ENCODE peak calls at places on chromosomes 1 and 21, in four cellular contexts. One of them, this sample, is unnamed.

GRCh38 chr1:11560061-11560460 is 81.1 kb downstream of the DISP3 start:
- DNase-seq in K562: no peak
- DNase-seq in transverse colon: no peak
- DNase-seq in GM12892: no peak
- DNase-seq in this sample: no peak

GRCh38 chr1:182109780-182110179 is 48.3 kb upstream of the ZNF648 start:
- DNase-seq in K562: no peak
- DNase-seq in transverse colon: no peak
- DNase-seq in GM12892: no peak
- DNase-seq in this sample: no peak

GRCh38 chr1:31587720-31588423 is 11.6 kb downstream of the TINAGL1 start:
- DNase-seq in K562: peak
- DNase-seq in transverse colon: peak
- DNase-seq in GM12892: peak
- DNase-seq in this sample: peak

GRCh38 chr1:201888282-201889033 is at the start of gene SHISA4:
- DNase-seq in K562: peak
- DNase-seq in transverse colon: peak
- DNase-seq in GM12892: no peak
- DNase-seq in this sample: peak

GRCh38 chr1:192969091-192969490 is 90.1 kb downstream of the UCHL5 start:
- DNase-seq in K562: no peak
- DNase-seq in transverse colon: no peak
- DNase-seq in GM12892: no peak
- DNase-seq in this sample: no peak

GRCh38 chr1:230772457-230773395 is 25.5 kb downstream of the CAPN9 start:
- DNase-seq in K562: no peak
- DNase-seq in transverse colon: no peak
- DNase-seq in GM12892: no peak
- DNase-seq in this sample: no peak

GRCh38 chr1:186977266-186977957 is 148.7 kb downstream of the PLA2G4A start:
- DNase-seq in K562: no peak
- DNase-seq in transverse colon: no peak
- DNase-seq in GM12892: no peak
- DNase-seq in this sample: no peak

GRCh38 chr1:31939484-31940329 is 1.5 kb upstream of the PTP4A2 start:
- DNase-seq in K562: peak
- DNase-seq in transverse colon: peak
- DNase-seq in GM12892: peak
- DNase-seq in this sample: peak

GRCh38 chr1:2166254-2166653 is 28.3 kb downstream of the FAAP20 start:
- DNase-seq in K562: no peak
- DNase-seq in transverse colon: no peak
- DNase-seq in GM12892: no peak
- DNase-seq in this sample: no peak

GRCh38 chr1:11138952-11139351 is 39.3 kb upstream of the EXOSC10 start:
- DNase-seq in K562: no peak
- DNase-seq in transverse colon: no peak
- DNase-seq in GM12892: no peak
- DNase-seq in this sample: no peak

GRCh38 chr1:55695151-55695550 is 480.0 kb upstream of the USP24 start:
- DNase-seq in K562: no peak
- DNase-seq in transverse colon: no peak
- DNase-seq in GM12892: no peak
- DNase-seq in this sample: no peak

GRCh38 chr1:35174225-35174540 is 18.8 kb downstream of the SFPQ start:
- DNase-seq in K562: no peak
- DNase-seq in transverse colon: no peak
- DNase-seq in GM12892: no peak
- DNase-seq in this sample: no peak

GRCh38 chr21:14632359-14632758 is 86.2 kb upstream of the SAMSN1 start:
- DNase-seq in K562: no peak
- DNase-seq in transverse colon: no peak
- DNase-seq in GM12892: no peak
- DNase-seq in this sample: no peak

GRCh38 chr1:86018311-86018923 is 138.2 kb downstream of the COL24A1 start:
- DNase-seq in K562: peak
- DNase-seq in transverse colon: no peak
- DNase-seq in GM12892: no peak
- DNase-seq in this sample: peak

GRCh38 chr1:85308837-85309350 is 32.5 kb upstream of the BCL10 start:
- DNase-seq in K562: no peak
- DNase-seq in transverse colon: no peak
- DNase-seq in GM12892: no peak
- DNase-seq in this sample: no peak

GRCh38 chr1:45009956-45010854 is 919 bp downstream of the HECTD3 start:
- DNase-seq in K562: peak
- DNase-seq in transverse colon: peak
- DNase-seq in GM12892: no peak
- DNase-seq in this sample: peak
- TF ChIP-seq POLR2A in K562: no peak
- TF ChIP-seq POLR2A in transverse colon: no peak
- TF ChIP-seq POLR2A in GM12892: no peak
- TF ChIP-seq POLR2A in this sample: peak

GRCh38 chr1:27234054-27234882 is at the start of gene WDTC1:
- DNase-seq in K562: peak
- DNase-seq in transverse colon: peak
- DNase-seq in GM12892: peak
- DNase-seq in this sample: peak
- TF ChIP-seq POLR2A in K562: peak
- TF ChIP-seq POLR2A in transverse colon: peak
- TF ChIP-seq POLR2A in GM12892: peak
- TF ChIP-seq POLR2A in this sample: peak

GRCh38 chr1:77279929-77280328 is 1.9 kb upstream of the AK5 start:
- DNase-seq in K562: no peak
- DNase-seq in transverse colon: no peak
- DNase-seq in GM12892: no peak
- DNase-seq in this sample: no peak

GRCh38 chr1:77282187-77282865 is 507 bp downstream of the AK5 start:
- DNase-seq in K562: no peak
- DNase-seq in transverse colon: no peak
- DNase-seq in GM12892: peak
- DNase-seq in this sample: peak

GRCh38 chr1:77282866-77283539 is 1.2 kb downstream of the AK5 start:
- DNase-seq in K562: no peak
- DNase-seq in transverse colon: no peak
- DNase-seq in GM12892: no peak
- DNase-seq in this sample: peak

GRCh38 chr1:77280962-77281361 is 857 bp upstream of the AK5 start:
- DNase-seq in K562: no peak
- DNase-seq in transverse colon: no peak
- DNase-seq in GM12892: no peak
- DNase-seq in this sample: no peak

GRCh38 chr1:77281491-77282186 is at the start of gene AK5:
- DNase-seq in K562: no peak
- DNase-seq in transverse colon: no peak
- DNase-seq in GM12892: no peak
- DNase-seq in this sample: peak
- TF ChIP-seq POLR2A in K562: no peak
- TF ChIP-seq POLR2A in transverse colon: no peak
- TF ChIP-seq POLR2A in GM12892: no peak
- TF ChIP-seq POLR2A in this sample: peak

GRCh38 chr1:23098463-23099170 is 70.0 kb downstream of the LUZP1 start:
- DNase-seq in K562: peak
- DNase-seq in transverse colon: peak
- DNase-seq in GM12892: peak
- DNase-seq in this sample: no peak
- TF ChIP-seq POLR2A in K562: no peak
- TF ChIP-seq POLR2A in transverse colon: no peak
- TF ChIP-seq POLR2A in GM12892: no peak
- TF ChIP-seq POLR2A in this sample: no peak

GRCh38 chr1:204314209-204314892 is 45.4 kb downstream of the PLEKHA6 start:
- DNase-seq in K562: no peak
- DNase-seq in transverse colon: no peak
- DNase-seq in GM12892: no peak
- DNase-seq in this sample: no peak
- TF ChIP-seq POLR2A in K562: no peak
- TF ChIP-seq POLR2A in transverse colon: no peak
- TF ChIP-seq POLR2A in GM12892: no peak
- TF ChIP-seq POLR2A in this sample: no peak

GRCh38 chr1:58783993-58784757 is at the start of gene JUN:
- DNase-seq in K562: peak
- DNase-seq in transverse colon: peak
- DNase-seq in GM12892: peak
- DNase-seq in this sample: peak
- TF ChIP-seq POLR2A in K562: peak
- TF ChIP-seq POLR2A in transverse colon: peak
- TF ChIP-seq POLR2A in GM12892: peak
- TF ChIP-seq POLR2A in this sample: peak

DNA sequence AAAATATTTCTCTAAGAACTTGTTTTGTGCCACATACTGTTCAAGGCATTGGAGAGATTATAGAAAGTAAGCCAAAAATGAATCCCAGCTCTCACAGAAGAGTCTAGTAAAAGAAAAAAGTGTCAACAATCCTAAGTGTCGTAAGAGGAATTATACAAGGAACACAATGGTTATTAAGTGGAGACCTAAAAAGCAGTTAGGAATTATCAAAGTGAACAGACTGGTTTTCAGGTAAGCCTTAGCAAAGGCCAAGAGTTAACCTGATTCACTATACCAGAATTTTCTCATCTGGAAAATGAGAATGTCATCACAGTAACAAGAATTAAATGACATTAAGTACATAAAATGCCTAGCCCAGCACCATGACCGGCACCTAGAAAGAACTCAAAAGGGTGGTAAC is 15.6 kb downstream of the SERBP1 start:
- DNase-seq in K562: no peak
- DNase-seq in transverse colon: no peak
- DNase-seq in GM12892: no peak
- DNase-seq in this sample: no peak
- TF ChIP-seq POLR2A in K562: no peak
- TF ChIP-seq POLR2A in transverse colon: no peak
- TF ChIP-seq POLR2A in GM12892: no peak
- TF ChIP-seq POLR2A in this sample: no peak

GRCh38 chr1:91499904-91500755 is 521 bp upstream of the CDC7 start:
- DNase-seq in K562: peak
- DNase-seq in transverse colon: no peak
- DNase-seq in GM12892: no peak
- DNase-seq in this sample: no peak
- TF ChIP-seq POLR2A in K562: no peak
- TF ChIP-seq POLR2A in transverse colon: no peak
- TF ChIP-seq POLR2A in GM12892: no peak
- TF ChIP-seq POLR2A in this sample: no peak